ENCODE peak calls at places on chromosomes 5 and 9, in ten cellular contexts. One of them, this sample, is unnamed.
A peak's percentile ranks its signal among the peaks of the same experiment; 100 is the strongest.

GRCh38 chr9:2493106-2493505 is 128.5 kb upstream of the VLDLR start:
- DNase-seq in T-helper 9 cell: no peak
- DNase-seq in GM13977: no peak
- DNase-seq in frontal cortex: no peak
- DNase-seq in HuH-7.5: no peak
- DNase-seq in T-helper 1 cell: no peak
- DNase-seq in GM10248: no peak
- DNase-seq in stimulated activated CD4-positive, alpha-beta T cell treated with anti-CD3 and anti-CD28 coated beads, Interleukin-15, amount 100 ng/mL, for 24 hours: no peak
- DNase-seq in caudate nucleus: no peak
- DNase-seq in ovary: no peak
- DNase-seq in this sample: no peak

GRCh38 chr5:97923496-97923895 is 740.4 kb upstream of the RIOK2 start:
- DNase-seq in T-helper 9 cell: no peak
- DNase-seq in GM13977: no peak
- DNase-seq in frontal cortex: no peak
- DNase-seq in HuH-7.5: no peak
- DNase-seq in T-helper 1 cell: no peak
- DNase-seq in GM10248: no peak
- DNase-seq in stimulated activated CD4-positive, alpha-beta T cell treated with anti-CD3 and anti-CD28 coated beads, Interleukin-15, amount 100 ng/mL, for 24 hours: no peak
- DNase-seq in caudate nucleus: no peak
- DNase-seq in ovary: no peak
- DNase-seq in this sample: no peak

GRCh38 chr5:180202939-180203573 is 6.0 kb downstream of the RASGEF1C start:
- DNase-seq in T-helper 9 cell: no peak
- DNase-seq in GM13977: no peak
- DNase-seq in frontal cortex: no peak
- DNase-seq in HuH-7.5: no peak
- DNase-seq in T-helper 1 cell: no peak
- DNase-seq in GM10248: no peak
- DNase-seq in stimulated activated CD4-positive, alpha-beta T cell treated with anti-CD3 and anti-CD28 coated beads, Interleukin-15, amount 100 ng/mL, for 24 hours: no peak
- DNase-seq in caudate nucleus: no peak
- DNase-seq in ovary: no peak
- DNase-seq in this sample: no peak

GRCh38 chr5:113003763-113004162 is 27.2 kb downstream of the DCP2 start:
- DNase-seq in T-helper 9 cell: no peak
- DNase-seq in GM13977: no peak
- DNase-seq in frontal cortex: no peak
- DNase-seq in HuH-7.5: no peak
- DNase-seq in T-helper 1 cell: no peak
- DNase-seq in GM10248: no peak
- DNase-seq in stimulated activated CD4-positive, alpha-beta T cell treated with anti-CD3 and anti-CD28 coated beads, Interleukin-15, amount 100 ng/mL, for 24 hours: no peak
- DNase-seq in caudate nucleus: no peak
- DNase-seq in ovary: no peak
- DNase-seq in this sample: no peak

GRCh38 chr9:121837113-121838010 is 185.9 kb downstream of the DAB2IP start:
- DNase-seq in T-helper 9 cell: no peak
- DNase-seq in GM13977: no peak
- DNase-seq in frontal cortex: no peak
- DNase-seq in HuH-7.5: no peak
- DNase-seq in T-helper 1 cell: no peak
- DNase-seq in GM10248: no peak
- DNase-seq in stimulated activated CD4-positive, alpha-beta T cell treated with anti-CD3 and anti-CD28 coated beads, Interleukin-15, amount 100 ng/mL, for 24 hours: no peak
- DNase-seq in caudate nucleus: peak; percentile 56
- DNase-seq in ovary: peak; percentile 83
- DNase-seq in this sample: no peak

GRCh38 chr9:71897573-71897972 is 13.4 kb downstream of the ABHD17B start:
- DNase-seq in T-helper 9 cell: no peak
- DNase-seq in GM13977: no peak
- DNase-seq in frontal cortex: no peak
- DNase-seq in HuH-7.5: no peak
- DNase-seq in T-helper 1 cell: no peak
- DNase-seq in GM10248: peak; percentile 34
- DNase-seq in stimulated activated CD4-positive, alpha-beta T cell treated with anti-CD3 and anti-CD28 coated beads, Interleukin-15, amount 100 ng/mL, for 24 hours: no peak
- DNase-seq in caudate nucleus: no peak
- DNase-seq in ovary: no peak
- DNase-seq in this sample: no peak

GRCh38 chr9:125507247-125507646 is 199.8 kb downstream of the MAPKAP1 start:
- DNase-seq in T-helper 9 cell: no peak
- DNase-seq in GM13977: no peak
- DNase-seq in frontal cortex: no peak
- DNase-seq in HuH-7.5: no peak
- DNase-seq in T-helper 1 cell: no peak
- DNase-seq in GM10248: no peak
- DNase-seq in stimulated activated CD4-positive, alpha-beta T cell treated with anti-CD3 and anti-CD28 coated beads, Interleukin-15, amount 100 ng/mL, for 24 hours: no peak
- DNase-seq in caudate nucleus: no peak
- DNase-seq in ovary: no peak
- DNase-seq in this sample: no peak

GRCh38 chr5:107954254-107954653 is 283.5 kb upstream of the EFNA5 start:
- DNase-seq in T-helper 9 cell: no peak
- DNase-seq in GM13977: no peak
- DNase-seq in frontal cortex: no peak
- DNase-seq in HuH-7.5: no peak
- DNase-seq in T-helper 1 cell: no peak
- DNase-seq in GM10248: no peak
- DNase-seq in stimulated activated CD4-positive, alpha-beta T cell treated with anti-CD3 and anti-CD28 coated beads, Interleukin-15, amount 100 ng/mL, for 24 hours: no peak
- DNase-seq in caudate nucleus: no peak
- DNase-seq in ovary: no peak
- DNase-seq in this sample: no peak

GRCh38 chr5:157088342-157088990 is 20.4 kb downstream of the HAVCR2 start:
- DNase-seq in T-helper 9 cell: no peak
- DNase-seq in GM13977: no peak
- DNase-seq in frontal cortex: no peak
- DNase-seq in HuH-7.5: no peak
- DNase-seq in T-helper 1 cell: no peak
- DNase-seq in GM10248: no peak
- DNase-seq in stimulated activated CD4-positive, alpha-beta T cell treated with anti-CD3 and anti-CD28 coated beads, Interleukin-15, amount 100 ng/mL, for 24 hours: no peak
- DNase-seq in caudate nucleus: no peak
- DNase-seq in ovary: no peak
- DNase-seq in this sample: no peak

GRCh38 chr5:94157704-94158608 is 416.6 kb upstream of the POU5F2 start:
- DNase-seq in T-helper 9 cell: no peak
- DNase-seq in GM13977: no peak
- DNase-seq in frontal cortex: no peak
- DNase-seq in HuH-7.5: no peak
- DNase-seq in T-helper 1 cell: no peak
- DNase-seq in GM10248: no peak
- DNase-seq in stimulated activated CD4-positive, alpha-beta T cell treated with anti-CD3 and anti-CD28 coated beads, Interleukin-15, amount 100 ng/mL, for 24 hours: no peak
- DNase-seq in caudate nucleus: no peak
- DNase-seq in ovary: no peak
- DNase-seq in this sample: no peak